ENCODE peak calls at places on chromosome X, in six cellular contexts. One of them, this sample, is unnamed. For H3K4me1, the result is how much of the 10 kb centered on the place peaks cover.

GRCh38 chrX:93932471-93933220 is 258.6 kb downstream of the FAM133A start:
- DNase-seq in left ventricle myocardium inferior: no peak
- DNase-seq in CD8-positive, alpha-beta memory T cell: no peak
- DNase-seq in CD4-positive, alpha-beta memory T cell: no peak
- DNase-seq in right lobe of liver: no peak
- DNase-seq in GM23248: no peak
- DNase-seq in this sample: no peak

GRCh38 chrX:53421772-53422090 is 723 bp downstream of the SMC1A start:
- DNase-seq in left ventricle myocardium inferior: no peak
- DNase-seq in CD8-positive, alpha-beta memory T cell: no peak
- DNase-seq in CD4-positive, alpha-beta memory T cell: peak
- DNase-seq in right lobe of liver: no peak
- DNase-seq in GM23248: no peak
- DNase-seq in this sample: no peak

GRCh38 chrX:33339219-33339618 is 127.9 kb upstream of the DMD start:
- DNase-seq in left ventricle myocardium inferior: no peak
- DNase-seq in CD8-positive, alpha-beta memory T cell: no peak
- DNase-seq in CD4-positive, alpha-beta memory T cell: no peak
- DNase-seq in right lobe of liver: no peak
- DNase-seq in GM23248: no peak
- DNase-seq in this sample: no peak

GRCh38 chrX:18291006-18291545 is 63.4 kb downstream of the SCML2 start:
- DNase-seq in left ventricle myocardium inferior: no peak
- DNase-seq in CD8-positive, alpha-beta memory T cell: no peak
- DNase-seq in CD4-positive, alpha-beta memory T cell: no peak
- DNase-seq in right lobe of liver: no peak
- DNase-seq in GM23248: no peak
- DNase-seq in this sample: no peak

GRCh38 chrX:81301877-81302276 is 100.0 kb downstream of the SH3BGRL start:
- DNase-seq in left ventricle myocardium inferior: no peak
- DNase-seq in CD8-positive, alpha-beta memory T cell: no peak
- DNase-seq in CD4-positive, alpha-beta memory T cell: no peak
- DNase-seq in right lobe of liver: no peak
- DNase-seq in GM23248: no peak
- DNase-seq in this sample: no peak

GRCh38 chrX:153582896-153583295 is 16.0 kb downstream of the CCNQ start:
- DNase-seq in left ventricle myocardium inferior: peak
- DNase-seq in CD8-positive, alpha-beta memory T cell: peak
- DNase-seq in CD4-positive, alpha-beta memory T cell: peak
- DNase-seq in right lobe of liver: no peak
- DNase-seq in GM23248: no peak
- DNase-seq in this sample: peak

GRCh38 chrX:69501433-69501832 is 2.7 kb upstream of the NALF2 start:
- DNase-seq in left ventricle myocardium inferior: peak
- DNase-seq in CD8-positive, alpha-beta memory T cell: no peak
- DNase-seq in CD4-positive, alpha-beta memory T cell: no peak
- DNase-seq in right lobe of liver: no peak
- DNase-seq in GM23248: no peak
- DNase-seq in this sample: no peak

GRCh38 chrX:13463608-13464007 is 105.8 kb upstream of the EGFL6 start:
- DNase-seq in left ventricle myocardium inferior: peak
- DNase-seq in CD8-positive, alpha-beta memory T cell: no peak
- DNase-seq in CD4-positive, alpha-beta memory T cell: no peak
- DNase-seq in right lobe of liver: no peak
- DNase-seq in GM23248: peak
- DNase-seq in this sample: no peak

GRCh38 chrX:129249563-129249962 is 273.7 kb downstream of the SMARCA1 start:
- DNase-seq in left ventricle myocardium inferior: no peak
- DNase-seq in CD8-positive, alpha-beta memory T cell: no peak
- DNase-seq in CD4-positive, alpha-beta memory T cell: no peak
- DNase-seq in right lobe of liver: no peak
- DNase-seq in GM23248: no peak
- DNase-seq in this sample: no peak

GRCh38 chrX:103535206-103535605 is 15.9 kb upstream of the RAB40A start:
- DNase-seq in left ventricle myocardium inferior: no peak
- DNase-seq in CD8-positive, alpha-beta memory T cell: no peak
- DNase-seq in CD4-positive, alpha-beta memory T cell: no peak
- DNase-seq in right lobe of liver: no peak
- DNase-seq in GM23248: no peak
- DNase-seq in this sample: no peak

GRCh38 chrX:77398341-77398740 is 48.8 kb upstream of the FGF16 start:
- DNase-seq in left ventricle myocardium inferior: no peak
- DNase-seq in CD8-positive, alpha-beta memory T cell: no peak
- DNase-seq in CD4-positive, alpha-beta memory T cell: no peak
- DNase-seq in right lobe of liver: no peak
- DNase-seq in GM23248: no peak
- DNase-seq in this sample: no peak

GRCh38 chrX:49838374-49838773 is 9.3 kb downstream of the PAGE4 start:
- DNase-seq in left ventricle myocardium inferior: no peak
- DNase-seq in CD8-positive, alpha-beta memory T cell: no peak
- DNase-seq in CD4-positive, alpha-beta memory T cell: no peak
- DNase-seq in right lobe of liver: no peak
- DNase-seq in GM23248: peak
- DNase-seq in this sample: no peak

GRCh38 chrX:71930298-71930697 is 19.7 kb downstream of the NHSL2 start:
- DNase-seq in left ventricle myocardium inferior: no peak
- DNase-seq in CD8-positive, alpha-beta memory T cell: no peak
- DNase-seq in CD4-positive, alpha-beta memory T cell: no peak
- DNase-seq in right lobe of liver: no peak
- DNase-seq in GM23248: peak
- DNase-seq in this sample: no peak

DNA sequence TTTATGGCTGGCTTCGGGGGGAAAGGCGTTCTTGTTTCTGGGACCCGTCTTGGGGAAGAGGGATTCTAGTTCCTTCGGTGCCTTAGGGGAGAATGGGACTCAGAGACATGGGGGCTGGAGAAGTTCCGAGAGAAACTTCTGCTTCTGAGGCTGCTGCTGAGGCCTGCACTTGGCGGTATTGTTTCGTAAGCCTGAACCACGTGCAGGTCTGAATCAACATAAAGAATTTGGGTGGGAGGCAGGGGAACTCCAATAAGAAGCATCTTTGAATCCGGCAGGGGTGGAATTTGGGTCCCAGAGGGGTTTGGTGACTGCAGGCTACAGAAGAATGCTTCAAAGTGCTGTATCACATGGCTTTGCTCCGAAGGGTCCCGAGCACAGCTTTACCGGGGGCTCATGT is 15.1 kb downstream of the XG start:
- DNase-seq in left ventricle myocardium inferior: no peak
- DNase-seq in CD8-positive, alpha-beta memory T cell: no peak
- DNase-seq in CD4-positive, alpha-beta memory T cell: no peak
- DNase-seq in right lobe of liver: no peak
- DNase-seq in GM23248: peak
- DNase-seq in this sample: no peak
- H3K27ac ChIP-seq in left ventricle myocardium inferior: no peak
- H3K27ac ChIP-seq in CD8-positive, alpha-beta memory T cell: no peak
- H3K27ac ChIP-seq in CD4-positive, alpha-beta memory T cell: no peak
- H3K27ac ChIP-seq in right lobe of liver: no peak
- H3K27ac ChIP-seq in GM23248: peak
- H3K27ac ChIP-seq in this sample: no peak

DNA sequence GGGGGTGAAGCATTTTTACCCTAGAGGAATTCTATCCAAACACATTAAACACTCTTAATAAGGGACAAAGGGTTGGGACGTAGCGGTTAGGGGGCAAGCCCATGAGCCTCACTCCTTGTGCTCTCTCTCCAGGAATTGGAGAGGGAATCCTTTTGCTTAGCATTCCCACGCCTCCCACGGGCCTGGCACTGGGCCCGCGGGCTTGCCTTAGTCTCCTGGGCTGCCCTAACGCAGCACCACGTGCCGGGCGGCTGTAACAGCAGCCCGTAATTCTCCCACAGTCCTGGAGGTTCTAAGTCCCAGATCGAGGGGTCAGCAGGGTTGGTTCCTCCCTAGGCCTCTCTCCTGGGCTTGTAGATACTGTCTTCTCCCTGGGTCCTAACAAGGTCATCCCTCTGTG is 67.5 kb downstream of the TBL1X start:
- DNase-seq in left ventricle myocardium inferior: peak
- DNase-seq in CD8-positive, alpha-beta memory T cell: no peak
- DNase-seq in CD4-positive, alpha-beta memory T cell: no peak
- DNase-seq in right lobe of liver: no peak
- DNase-seq in GM23248: no peak
- DNase-seq in this sample: no peak
- H3K4me1 ChIP-seq in left ventricle myocardium inferior: under half
- H3K4me1 ChIP-seq in CD8-positive, alpha-beta memory T cell: under half
- H3K4me1 ChIP-seq in CD4-positive, alpha-beta memory T cell: under half
- H3K4me1 ChIP-seq in right lobe of liver: under half
- H3K4me1 ChIP-seq in GM23248: under half
- H3K4me1 ChIP-seq in this sample: under half

DNA sequence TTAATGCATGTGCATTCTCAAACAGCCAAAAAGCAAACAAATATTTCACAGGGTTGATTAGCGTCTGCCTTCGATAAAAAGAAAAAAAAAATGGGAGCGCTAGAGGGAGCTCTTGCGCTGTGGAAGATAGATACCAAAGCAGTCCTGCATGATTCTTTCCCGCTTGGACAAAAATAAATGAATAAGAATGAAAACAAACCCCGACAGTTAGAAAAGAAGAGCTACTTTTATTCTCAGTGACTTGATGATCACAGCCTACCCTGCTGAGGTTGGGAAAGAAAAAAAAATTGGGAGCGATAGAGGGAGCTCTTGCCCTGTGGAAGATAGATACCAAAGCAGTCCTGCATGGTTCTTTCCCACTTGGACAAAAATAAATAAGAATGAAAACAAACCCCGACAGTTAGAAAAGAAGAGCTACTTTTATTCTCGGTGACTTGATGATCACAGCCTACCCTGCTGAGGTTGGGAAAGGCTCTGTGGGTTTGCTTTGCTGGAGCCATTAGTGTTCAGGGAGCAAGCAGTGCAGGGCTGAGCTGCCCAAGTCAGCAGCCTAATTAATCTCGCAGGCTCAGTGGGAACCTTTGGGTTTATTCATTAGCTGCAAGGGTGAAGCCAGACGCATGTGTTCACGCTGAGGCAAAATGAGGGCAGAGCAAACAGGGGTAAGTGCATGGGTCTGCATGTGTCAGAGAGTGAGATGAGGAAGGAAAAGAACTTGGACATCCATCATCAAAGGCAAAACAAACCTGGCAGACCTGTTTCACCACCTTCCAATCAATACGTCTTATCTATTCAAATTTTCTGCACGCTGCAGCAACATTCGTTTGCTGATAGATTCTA is 249.3 kb upstream of the PRKX start:
- DNase-seq in left ventricle myocardium inferior: no peak
- DNase-seq in CD8-positive, alpha-beta memory T cell: no peak
- DNase-seq in CD4-positive, alpha-beta memory T cell: no peak
- DNase-seq in right lobe of liver: no peak
- DNase-seq in GM23248: peak
- DNase-seq in this sample: no peak
- H3K4me3 ChIP-seq in left ventricle myocardium inferior: no peak
- H3K4me3 ChIP-seq in CD8-positive, alpha-beta memory T cell: no peak
- H3K4me3 ChIP-seq in CD4-positive, alpha-beta memory T cell: no peak
- H3K4me3 ChIP-seq in right lobe of liver: no peak
- H3K4me3 ChIP-seq in GM23248: no peak
- H3K4me3 ChIP-seq in this sample: no peak

DNA sequence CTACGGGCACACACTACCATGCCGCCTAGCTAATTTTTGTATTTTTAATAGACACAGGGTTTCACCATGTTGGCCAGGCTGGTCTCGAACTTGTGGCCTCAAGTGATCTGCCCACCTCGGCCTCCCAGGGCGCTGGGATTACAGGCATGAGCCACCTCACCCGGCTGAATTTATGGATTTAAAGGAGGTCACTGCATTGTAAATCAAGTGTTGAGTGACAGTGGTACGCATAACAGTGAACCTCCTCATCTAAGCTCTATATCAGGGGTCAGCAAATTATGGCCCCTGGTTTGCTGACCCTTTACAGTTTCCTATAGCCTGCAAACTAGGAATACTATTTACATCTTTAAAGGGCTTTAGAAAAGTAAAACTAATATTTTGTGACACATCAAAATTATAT is 2.6 kb upstream of the UXT start:
- DNase-seq in left ventricle myocardium inferior: no peak
- DNase-seq in CD8-positive, alpha-beta memory T cell: no peak
- DNase-seq in CD4-positive, alpha-beta memory T cell: no peak
- DNase-seq in right lobe of liver: no peak
- DNase-seq in GM23248: no peak
- DNase-seq in this sample: no peak
- H3K27ac ChIP-seq in left ventricle myocardium inferior: no peak
- H3K27ac ChIP-seq in CD8-positive, alpha-beta memory T cell: peak
- H3K27ac ChIP-seq in CD4-positive, alpha-beta memory T cell: no peak
- H3K27ac ChIP-seq in right lobe of liver: no peak
- H3K27ac ChIP-seq in GM23248: peak
- H3K27ac ChIP-seq in this sample: no peak

GRCh38 chrX:108245462-108245861 is 153.9 kb downstream of the ATG4A start:
- DNase-seq in left ventricle myocardium inferior: no peak
- DNase-seq in CD8-positive, alpha-beta memory T cell: no peak
- DNase-seq in CD4-positive, alpha-beta memory T cell: no peak
- DNase-seq in right lobe of liver: no peak
- DNase-seq in GM23248: no peak
- DNase-seq in this sample: no peak
- H3K4me1 ChIP-seq in left ventricle myocardium inferior: under half
- H3K4me1 ChIP-seq in CD8-positive, alpha-beta memory T cell: under half
- H3K4me1 ChIP-seq in CD4-positive, alpha-beta memory T cell: under half
- H3K4me1 ChIP-seq in right lobe of liver: under half
- H3K4me1 ChIP-seq in GM23248: under half
- H3K4me1 ChIP-seq in this sample: under half

GRCh38 chrX:46770817-46771163 is 11.9 kb upstream of the SLC9A7 start:
- DNase-seq in left ventricle myocardium inferior: no peak
- DNase-seq in CD8-positive, alpha-beta memory T cell: no peak
- DNase-seq in CD4-positive, alpha-beta memory T cell: no peak
- DNase-seq in right lobe of liver: no peak
- DNase-seq in GM23248: peak
- DNase-seq in this sample: no peak
- H3K4me3 ChIP-seq in left ventricle myocardium inferior: no peak
- H3K4me3 ChIP-seq in CD8-positive, alpha-beta memory T cell: no peak
- H3K4me3 ChIP-seq in CD4-positive, alpha-beta memory T cell: no peak
- H3K4me3 ChIP-seq in right lobe of liver: no peak
- H3K4me3 ChIP-seq in GM23248: peak
- H3K4me3 ChIP-seq in this sample: no peak

DNA sequence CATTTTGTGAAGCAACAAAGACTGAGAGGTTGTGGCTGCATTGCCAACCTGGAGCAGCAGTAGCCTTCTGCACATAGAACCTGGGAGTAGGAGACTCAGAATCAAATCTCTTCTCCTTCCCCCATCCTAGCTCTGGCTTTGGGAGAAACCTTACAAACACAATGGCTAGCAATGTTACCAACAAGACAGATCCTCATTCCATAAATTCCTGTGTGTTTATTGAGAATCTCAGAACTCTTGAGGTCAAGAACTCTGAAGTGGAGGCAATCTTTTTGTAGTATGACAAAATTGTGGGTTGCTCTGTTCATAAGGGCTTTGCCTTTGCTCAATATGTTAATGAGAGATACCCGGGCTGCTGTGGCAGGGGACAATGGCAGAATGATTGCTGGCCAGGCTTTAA is 406.7 kb upstream of the SPANXN1 start:
- DNase-seq in left ventricle myocardium inferior: no peak
- DNase-seq in CD8-positive, alpha-beta memory T cell: no peak
- DNase-seq in CD4-positive, alpha-beta memory T cell: no peak
- DNase-seq in right lobe of liver: no peak
- DNase-seq in GM23248: no peak
- DNase-seq in this sample: no peak
- H3K27ac ChIP-seq in left ventricle myocardium inferior: no peak
- H3K27ac ChIP-seq in CD8-positive, alpha-beta memory T cell: no peak
- H3K27ac ChIP-seq in CD4-positive, alpha-beta memory T cell: no peak
- H3K27ac ChIP-seq in right lobe of liver: no peak
- H3K27ac ChIP-seq in GM23248: no peak
- H3K27ac ChIP-seq in this sample: no peak

GRCh38 chrX:41733939-41734338 is 10.0 kb downstream of the GPR82 start:
- DNase-seq in left ventricle myocardium inferior: no peak
- DNase-seq in CD8-positive, alpha-beta memory T cell: no peak
- DNase-seq in CD4-positive, alpha-beta memory T cell: no peak
- DNase-seq in right lobe of liver: no peak
- DNase-seq in GM23248: no peak
- DNase-seq in this sample: no peak
- H3K4me1 ChIP-seq in left ventricle myocardium inferior: under half
- H3K4me1 ChIP-seq in CD8-positive, alpha-beta memory T cell: under half
- H3K4me1 ChIP-seq in CD4-positive, alpha-beta memory T cell: under half
- H3K4me1 ChIP-seq in right lobe of liver: under half
- H3K4me1 ChIP-seq in GM23248: under half
- H3K4me1 ChIP-seq in this sample: under half